ENCODE peak calls at places on chromosomes 16 and 17, in eight cellular contexts. One of them, this sample, is unnamed.

GRCh38 chr16:57941016-57941656 is 29.8 kb downstream of the CNGB1 start:
- DNase-seq in H1: no peak
- DNase-seq in stomach: peak; percentile 94
- DNase-seq in left ventricle myocardium inferior: peak; percentile 75
- DNase-seq in fibroblast of lung: peak; percentile 45
- DNase-seq in body of pancreas: peak; percentile 82
- DNase-seq in dorsolateral prefrontal cortex: peak; percentile 76
- DNase-seq in lower lobe of right lung: peak; percentile 84
- DNase-seq in this sample: peak; percentile 26

GRCh38 chr17:64150237-64151015 is 20.5 kb upstream of the ERN1 start:
- DNase-seq in lower lobe of right lung: peak; percentile 70
- DNase-seq in body of pancreas: peak; percentile 86
- DNase-seq in H1: no peak
- DNase-seq in fibroblast of lung: no peak
- DNase-seq in dorsolateral prefrontal cortex: no peak
- DNase-seq in stomach: peak; percentile 77
- DNase-seq in left ventricle myocardium inferior: no peak
- DNase-seq in this sample: no peak

GRCh38 chr17:60138769-60139437 is 10.9 kb upstream of the CA4 start:
- DNase-seq in stomach: no peak
- DNase-seq in H1: no peak
- DNase-seq in fibroblast of lung: no peak
- DNase-seq in dorsolateral prefrontal cortex: no peak
- DNase-seq in lower lobe of right lung: no peak
- DNase-seq in body of pancreas: no peak
- DNase-seq in left ventricle myocardium inferior: no peak
- DNase-seq in this sample: no peak

GRCh38 chr17:44326867-44327444 is 2.3 kb upstream of the SLC25A39 start:
- DNase-seq in stomach: peak; percentile 97
- DNase-seq in H1: peak; percentile 86
- DNase-seq in dorsolateral prefrontal cortex: peak; percentile 98
- DNase-seq in body of pancreas: peak; percentile 96
- DNase-seq in lower lobe of right lung: peak; percentile 98
- DNase-seq in fibroblast of lung: peak; percentile 98
- DNase-seq in left ventricle myocardium inferior: peak; percentile 96
- DNase-seq in this sample: peak; percentile 92

GRCh38 chr16:305916-306315 is 23.0 kb downstream of the PDIA2 start:
- DNase-seq in fibroblast of lung: no peak
- DNase-seq in left ventricle myocardium inferior: no peak
- DNase-seq in dorsolateral prefrontal cortex: no peak
- DNase-seq in body of pancreas: no peak
- DNase-seq in lower lobe of right lung: no peak
- DNase-seq in H1: no peak
- DNase-seq in stomach: no peak
- DNase-seq in this sample: no peak

GRCh38 chr16:22630242-22630641 is 119.6 kb downstream of the NPIPB5 start:
- DNase-seq in left ventricle myocardium inferior: no peak
- DNase-seq in body of pancreas: no peak
- DNase-seq in H1: no peak
- DNase-seq in fibroblast of lung: no peak
- DNase-seq in lower lobe of right lung: no peak
- DNase-seq in dorsolateral prefrontal cortex: no peak
- DNase-seq in stomach: no peak
- DNase-seq in this sample: no peak

GRCh38 chr17:38663964-38664644 is 10.7 kb downstream of the EPOP start:
- DNase-seq in lower lobe of right lung: no peak
- DNase-seq in fibroblast of lung: no peak
- DNase-seq in stomach: no peak
- DNase-seq in left ventricle myocardium inferior: no peak
- DNase-seq in dorsolateral prefrontal cortex: no peak
- DNase-seq in H1: no peak
- DNase-seq in body of pancreas: no peak
- DNase-seq in this sample: no peak

GRCh38 chr16:89921699-89922476 is 1.3 kb upstream of the TUBB3 start:
- DNase-seq in fibroblast of lung: peak; percentile 96
- DNase-seq in left ventricle myocardium inferior: peak; percentile 82
- DNase-seq in stomach: peak; percentile 58
- DNase-seq in lower lobe of right lung: no peak
- DNase-seq in dorsolateral prefrontal cortex: no peak
- DNase-seq in H1: no peak
- DNase-seq in body of pancreas: no peak
- DNase-seq in this sample: peak; percentile 80

GRCh38 chr17:78708510-78708973 is 73.5 kb downstream of the CYTH1 start:
- DNase-seq in fibroblast of lung: peak; percentile 74
- DNase-seq in H1: peak; percentile 59
- DNase-seq in dorsolateral prefrontal cortex: peak; percentile 83
- DNase-seq in stomach: peak; percentile 72
- DNase-seq in left ventricle myocardium inferior: peak; percentile 65
- DNase-seq in lower lobe of right lung: peak; percentile 75
- DNase-seq in body of pancreas: peak; percentile 72
- DNase-seq in this sample: peak; percentile 65

GRCh38 chr16:80804451-80805383 is at the start of gene CDYL2:
- DNase-seq in lower lobe of right lung: peak; percentile 65
- DNase-seq in left ventricle myocardium inferior: peak; percentile 48
- DNase-seq in H1: no peak
- DNase-seq in body of pancreas: peak; percentile 40
- DNase-seq in dorsolateral prefrontal cortex: no peak
- DNase-seq in stomach: peak; percentile 65
- DNase-seq in fibroblast of lung: peak; percentile 36
- DNase-seq in this sample: no peak

GRCh38 chr16:75099738-75100615 is 16.6 kb downstream of the LDHD start:
- DNase-seq in lower lobe of right lung: peak; percentile 66
- DNase-seq in fibroblast of lung: no peak
- DNase-seq in stomach: no peak
- DNase-seq in H1: no peak
- DNase-seq in left ventricle myocardium inferior: no peak
- DNase-seq in dorsolateral prefrontal cortex: no peak
- DNase-seq in body of pancreas: no peak
- DNase-seq in this sample: no peak

GRCh38 chr16:84950906-84951305 is 60.4 kb downstream of the ZDHHC7 start:
- DNase-seq in fibroblast of lung: no peak
- DNase-seq in body of pancreas: no peak
- DNase-seq in left ventricle myocardium inferior: no peak
- DNase-seq in lower lobe of right lung: no peak
- DNase-seq in H1: no peak
- DNase-seq in stomach: no peak
- DNase-seq in dorsolateral prefrontal cortex: no peak
- DNase-seq in this sample: no peak

GRCh38 chr16:71352963-71353460 is 5.5 kb upstream of the CALB2 start:
- DNase-seq in lower lobe of right lung: no peak
- DNase-seq in dorsolateral prefrontal cortex: no peak
- DNase-seq in body of pancreas: no peak
- DNase-seq in H1: no peak
- DNase-seq in stomach: no peak
- DNase-seq in left ventricle myocardium inferior: no peak
- DNase-seq in fibroblast of lung: no peak
- DNase-seq in this sample: no peak

GRCh38 chr17:51234162-51234561 is 25.7 kb downstream of the MBTD1 start:
- DNase-seq in dorsolateral prefrontal cortex: no peak
- DNase-seq in stomach: no peak
- DNase-seq in lower lobe of right lung: no peak
- DNase-seq in H1: no peak
- DNase-seq in body of pancreas: no peak
- DNase-seq in fibroblast of lung: no peak
- DNase-seq in left ventricle myocardium inferior: no peak
- DNase-seq in this sample: no peak

GRCh38 chr17:79789943-79790804 is 6.7 kb downstream of the CBX8 start:
- DNase-seq in H1: no peak
- DNase-seq in body of pancreas: no peak
- DNase-seq in left ventricle myocardium inferior: no peak
- DNase-seq in stomach: no peak
- DNase-seq in lower lobe of right lung: peak; percentile 73
- DNase-seq in dorsolateral prefrontal cortex: no peak
- DNase-seq in fibroblast of lung: no peak
- DNase-seq in this sample: no peak

GRCh38 chr16:54460254-54460860 is 173.8 kb upstream of the IRX3 start:
- DNase-seq in body of pancreas: no peak
- DNase-seq in H1: no peak
- DNase-seq in dorsolateral prefrontal cortex: no peak
- DNase-seq in left ventricle myocardium inferior: no peak
- DNase-seq in lower lobe of right lung: no peak
- DNase-seq in fibroblast of lung: no peak
- DNase-seq in stomach: no peak
- DNase-seq in this sample: no peak

GRCh38 chr16:54447606-54448440 is 161.2 kb upstream of the IRX3 start:
- DNase-seq in body of pancreas: no peak
- DNase-seq in dorsolateral prefrontal cortex: no peak
- DNase-seq in lower lobe of right lung: no peak
- DNase-seq in H1: no peak
- DNase-seq in fibroblast of lung: peak; percentile 88
- DNase-seq in stomach: no peak
- DNase-seq in left ventricle myocardium inferior: no peak
- DNase-seq in this sample: peak; percentile 70

GRCh38 chr16:53900678-53901077 is 196.7 kb downstream of the FTO start:
- DNase-seq in dorsolateral prefrontal cortex: no peak
- DNase-seq in left ventricle myocardium inferior: no peak
- DNase-seq in stomach: no peak
- DNase-seq in lower lobe of right lung: no peak
- DNase-seq in H1: no peak
- DNase-seq in body of pancreas: no peak
- DNase-seq in fibroblast of lung: no peak
- DNase-seq in this sample: no peak

GRCh38 chr16:30054959-30055553 is 10.5 kb upstream of the ALDOA start:
- DNase-seq in dorsolateral prefrontal cortex: no peak
- DNase-seq in lower lobe of right lung: peak; percentile 56
- DNase-seq in fibroblast of lung: no peak
- DNase-seq in stomach: peak; percentile 77
- DNase-seq in H1: no peak
- DNase-seq in body of pancreas: peak; percentile 90
- DNase-seq in left ventricle myocardium inferior: no peak
- DNase-seq in this sample: no peak

GRCh38 chr16:48146131-48146530 is 9.7 kb downstream of the ABCC12 start:
- DNase-seq in H1: no peak
- DNase-seq in body of pancreas: no peak
- DNase-seq in stomach: no peak
- DNase-seq in lower lobe of right lung: no peak
- DNase-seq in left ventricle myocardium inferior: no peak
- DNase-seq in fibroblast of lung: no peak
- DNase-seq in dorsolateral prefrontal cortex: no peak
- DNase-seq in this sample: no peak

DNA sequence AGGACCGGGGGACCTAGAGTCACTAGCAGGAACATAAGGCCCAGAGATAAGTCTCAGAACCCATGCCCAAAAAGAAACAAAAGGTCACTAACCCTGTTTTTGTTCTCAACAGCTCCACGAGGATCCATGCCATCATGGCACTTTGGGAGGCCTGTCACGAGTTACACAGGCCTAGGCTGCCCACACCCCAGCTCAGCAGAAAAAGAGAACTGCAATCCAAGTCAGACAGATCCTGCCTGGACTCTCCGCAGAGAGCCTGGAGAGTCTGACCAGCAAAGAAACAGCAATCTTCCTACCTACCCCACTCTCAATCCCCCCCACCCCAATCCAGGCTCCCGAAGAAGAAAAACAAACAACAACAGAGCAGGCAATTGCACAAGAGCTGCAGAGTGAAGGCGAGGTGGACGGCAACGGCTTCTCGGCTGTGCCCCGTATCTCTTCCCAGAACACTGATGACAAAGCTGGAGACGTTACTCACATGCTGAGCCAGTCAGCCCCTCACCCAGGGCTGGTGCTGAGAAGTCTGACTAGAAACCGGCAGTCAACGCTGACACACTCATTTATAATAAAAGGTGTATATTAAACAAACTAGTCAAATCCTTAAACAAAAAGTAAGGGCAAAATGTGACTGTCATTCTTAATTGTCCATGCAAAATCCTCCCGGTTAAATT is 89.4 kb downstream of the SMG6 start:
- DNase-seq in stomach: no peak
- DNase-seq in lower lobe of right lung: no peak
- DNase-seq in left ventricle myocardium inferior: peak; percentile 61
- DNase-seq in body of pancreas: no peak
- DNase-seq in dorsolateral prefrontal cortex: peak; percentile 66
- DNase-seq in fibroblast of lung: peak; percentile 95
- DNase-seq in H1: no peak
- DNase-seq in this sample: no peak
- TF ChIP-seq CTCF in stomach: no peak
- TF ChIP-seq CTCF in lower lobe of right lung: no peak
- TF ChIP-seq CTCF in left ventricle myocardium inferior: no peak
- TF ChIP-seq CTCF in body of pancreas: no peak
- TF ChIP-seq CTCF in dorsolateral prefrontal cortex: no peak
- TF ChIP-seq CTCF in fibroblast of lung: no peak
- TF ChIP-seq CTCF in H1: no peak
- TF ChIP-seq CTCF in this sample: no peak

GRCh38 chr16:50992366-50993032 is 158.6 kb downstream of the SALL1 start:
- DNase-seq in H1: no peak
- DNase-seq in left ventricle myocardium inferior: no peak
- DNase-seq in fibroblast of lung: no peak
- DNase-seq in body of pancreas: no peak
- DNase-seq in stomach: no peak
- DNase-seq in dorsolateral prefrontal cortex: no peak
- DNase-seq in lower lobe of right lung: no peak
- DNase-seq in this sample: no peak
- H3K4me3 ChIP-seq in H1: no peak overlapping the region
- H3K4me3 ChIP-seq in left ventricle myocardium inferior: no peak overlapping the region
- H3K4me3 ChIP-seq in fibroblast of lung: no peak overlapping the region
- H3K4me3 ChIP-seq in body of pancreas: no peak overlapping the region
- H3K4me3 ChIP-seq in stomach: no peak overlapping the region
- H3K4me3 ChIP-seq in dorsolateral prefrontal cortex: no peak overlapping the region
- H3K4me3 ChIP-seq in lower lobe of right lung: no peak overlapping the region
- H3K4me3 ChIP-seq in this sample: no peak overlapping the region

GRCh38 chr17:74659898-74660297 is 36.4 kb upstream of the CD300E start:
- DNase-seq in dorsolateral prefrontal cortex: no peak
- DNase-seq in H1: no peak
- DNase-seq in body of pancreas: no peak
- DNase-seq in stomach: no peak
- DNase-seq in left ventricle myocardium inferior: no peak
- DNase-seq in fibroblast of lung: no peak
- DNase-seq in lower lobe of right lung: no peak
- DNase-seq in this sample: no peak
- TF ChIP-seq CTCF in dorsolateral prefrontal cortex: no peak
- TF ChIP-seq CTCF in H1: no peak
- TF ChIP-seq CTCF in body of pancreas: no peak
- TF ChIP-seq CTCF in stomach: no peak
- TF ChIP-seq CTCF in left ventricle myocardium inferior: no peak
- TF ChIP-seq CTCF in fibroblast of lung: no peak
- TF ChIP-seq CTCF in lower lobe of right lung: no peak
- TF ChIP-seq CTCF in this sample: no peak

DNA sequence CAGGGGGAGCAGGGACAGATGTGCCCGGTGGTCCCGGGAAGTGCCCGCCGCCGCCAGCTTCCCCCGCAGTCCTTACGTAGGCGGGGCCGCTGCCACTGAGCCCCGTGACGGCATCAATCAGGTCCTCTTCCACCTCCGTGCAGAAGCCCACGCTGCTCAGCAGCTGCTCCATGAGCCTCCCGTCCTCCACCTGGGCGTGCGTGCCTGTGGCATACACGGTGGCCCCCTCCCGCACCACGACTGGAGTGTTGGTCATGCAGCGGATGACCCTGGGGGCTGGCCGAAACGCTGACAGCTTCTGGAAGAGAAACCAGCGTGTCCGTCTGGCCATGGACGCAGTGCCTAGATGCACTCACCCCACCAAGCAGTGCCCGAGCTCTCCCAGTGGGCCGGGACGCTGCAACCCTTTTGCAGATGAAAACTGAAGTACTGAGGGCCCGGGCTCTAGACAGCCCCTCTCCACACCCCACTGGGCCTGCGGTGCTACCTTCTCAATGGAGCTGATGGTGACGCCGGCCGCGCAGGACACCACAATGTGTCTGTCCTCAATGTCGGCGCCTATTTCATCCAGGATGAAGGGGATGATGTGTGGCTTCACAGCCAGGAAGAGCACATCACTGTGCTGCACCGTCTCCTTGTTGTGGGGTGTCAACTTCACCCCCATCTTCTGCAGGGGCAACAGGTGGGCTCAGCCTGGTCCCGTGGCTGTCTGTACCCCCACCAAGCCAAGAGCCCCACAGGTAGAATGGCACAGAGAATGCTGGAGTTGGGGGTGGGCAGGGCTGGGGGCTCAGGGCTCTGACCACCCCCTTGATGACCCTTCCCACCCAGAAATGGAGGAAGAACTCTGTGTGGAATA is 2.0 kb downstream of the PYCR1 start:
- DNase-seq in fibroblast of lung: no peak
- DNase-seq in dorsolateral prefrontal cortex: no peak
- DNase-seq in H1: no peak
- DNase-seq in left ventricle myocardium inferior: no peak
- DNase-seq in body of pancreas: peak; percentile 13
- DNase-seq in lower lobe of right lung: no peak
- DNase-seq in stomach: no peak
- DNase-seq in this sample: no peak
- H3K4me3 ChIP-seq in fibroblast of lung: no peak overlapping the region
- H3K4me3 ChIP-seq in dorsolateral prefrontal cortex: no peak overlapping the region
- H3K4me3 ChIP-seq in H1: no peak overlapping the region
- H3K4me3 ChIP-seq in left ventricle myocardium inferior: no peak overlapping the region
- H3K4me3 ChIP-seq in body of pancreas: no peak overlapping the region
- H3K4me3 ChIP-seq in lower lobe of right lung: no peak overlapping the region
- H3K4me3 ChIP-seq in stomach: no peak overlapping the region
- H3K4me3 ChIP-seq in this sample: no peak overlapping the region